ENCODE peak calls at places on chromosome 5, in five cellular contexts. C, G, U, H and B are unnamed samples.

GRCh38 chr5:133445744-133446143 is 166.6 kb downstream of the FSTL4 start:
- DNase-seq in C (no peak), G (no peak), U (no peak), H (no peak), B (no peak)

GRCh38 chr5:138972836-138973235 is 97.7 kb upstream of the LRRTM2 start:
- DNase-seq in C (peak), G (no peak), U (no peak), H (no peak), B (no peak)

GRCh38 chr5:180649297-180650039 is at the start of gene FLT4:
- DNase-seq in C (no peak), G (peak), U (no peak), H (no peak), B (no peak)

GRCh38 chr5:158905281-158905680 is 194.4 kb downstream of the EBF1 start:
- DNase-seq in C (no peak), G (no peak), U (no peak), H (no peak), B (no peak)

GRCh38 chr5:68454766-68455165 is 239.2 kb downstream of the PIK3R1 start:
- DNase-seq in C (no peak), G (no peak), U (no peak), H (no peak), B (no peak)

GRCh38 chr5:74127377-74128338 is 501.7 kb downstream of the ARHGEF28 start:
- DNase-seq in C (peak), G (peak), U (no peak), H (no peak), B (no peak)

GRCh38 chr5:67621040-67621397 is 424.4 kb upstream of the CD180 start:
- DNase-seq in C (no peak), G (no peak), U (no peak), H (no peak), B (no peak)

GRCh38 chr5:58503634-58504033 is 12.4 kb downstream of the GAPT start:
- DNase-seq in C (peak), G (no peak), U (no peak), H (no peak), B (no peak)

GRCh38 chr5:168653611-168654010 is 74.4 kb upstream of the PANK3 start:
- DNase-seq in C (no peak), G (no peak), U (no peak), H (no peak), B (no peak)

GRCh38 chr5:35087971-35088370 is 40.2 kb upstream of the AGXT2 start:
- DNase-seq in C (no peak), G (no peak), U (no peak), H (no peak), B (no peak)

GRCh38 chr5:91136271-91136670 is 246.8 kb downstream of the ARRDC3 start:
- DNase-seq in C (peak), G (no peak), U (no peak), H (no peak), B (no peak)

GRCh38 chr5:92909545-92909962 is 671.5 kb downstream of the NR2F1-AS1 start:
- DNase-seq in C (peak), G (peak), U (no peak), H (no peak), B (no peak)

GRCh38 chr5:173781826-173782670 is 106.1 kb upstream of the CPEB4 start:
- DNase-seq in C (peak), G (no peak), U (peak), H (peak), B (peak)

GRCh38 chr5:154136141-154136540 is 54.4 kb upstream of the GALNT10 start:
- DNase-seq in C (no peak), G (no peak), U (no peak), H (no peak), B (no peak)

GRCh38 chr5:108681079-108681921 is 66.4 kb upstream of the FER start:
- DNase-seq in C (peak), G (peak), U (peak), H (peak), B (peak)

GRCh38 chr5:21071986-21072385 is 1084.0 kb upstream of the CDH18 start:
- DNase-seq in C (no peak), G (no peak), U (no peak), H (no peak), B (no peak)

GRCh38 chr5:55063220-55063863 is 39.1 kb upstream of the GZMA start:
- DNase-seq in C (no peak), G (no peak), U (no peak), H (no peak), B (no peak)

GRCh38 chr5:152688561-152689274 is 283.6 kb upstream of the NMUR2 start:
- DNase-seq in C (peak), G (no peak), U (no peak), H (no peak), B (no peak)

GRCh38 chr5:179827684-179828083 is 7.0 kb downstream of the SQSTM1 start:
- DNase-seq in C (no peak), G (no peak), U (peak), H (no peak), B (no peak)

GRCh38 chr5:139747583-139748504 is 47.8 kb upstream of the PSD2 start:
- DNase-seq in C (peak), G (peak), U (peak), H (no peak), B (peak)

GRCh38 chr5:154411338-154411737 is 34.5 kb upstream of the SAP30L start:
- DNase-seq in C (no peak), G (no peak), U (no peak), H (no peak), B (no peak)

GRCh38 chr5:43298459-43298858 is 14.8 kb downstream of the HMGCS1 start:
- DNase-seq in C (no peak), G (no peak), U (no peak), H (no peak), B (no peak)

GRCh38 chr5:160312139-160312959 is at the start of gene CCNJL:
- DNase-seq in C (peak), G (peak), U (peak), H (no peak), B (peak)

GRCh38 chr5:88459971-88460370 is 191.3 kb upstream of the TMEM161B start:
- DNase-seq in C (no peak), G (no peak), U (no peak), H (no peak), B (no peak)

GRCh38 chr5:95414441-95414840 is 23.3 kb downstream of the FAM81B start:
- DNase-seq in C (no peak), G (no peak), U (no peak), H (no peak), B (no peak)

GRCh38 chr5:127830829-127831598 is 127.8 kb downstream of the CCDC192 start:
- DNase-seq in C (no peak), G (no peak), U (no peak), H (no peak), B (no peak)

GRCh38 chr5:150120617-150121447 is 34.5 kb upstream of the CSF1R start:
- DNase-seq in C (no peak), G (no peak), U (no peak), H (no peak), B (no peak)

GRCh38 chr5:177416334-177416733 is 7.0 kb upstream of the F12 start:
- DNase-seq in C (no peak), G (no peak), U (no peak), H (no peak), B (no peak)

GRCh38 chr5:39217365-39218281 is 1.7 kb downstream of the FYB1 start:
- DNase-seq in C (peak), G (peak), U (peak), H (peak), B (peak)

GRCh38 chr5:35198681-35199080 is 31.6 kb downstream of the PRLR start:
- DNase-seq in C (peak), G (no peak), U (no peak), H (no peak), B (no peak)

GRCh38 chr5:181191526-181192336 is 13.3 kb downstream of the TRIM7 start:
- DNase-seq in C (peak), G (no peak), U (peak), H (peak), B (peak)

GRCh38 chr5:9361835-9362234 is 184.0 kb downstream of the SEMA5A start:
- DNase-seq in C (peak), G (peak), U (peak), H (peak), B (peak)

GRCh38 chr5:109454726-109455505 is 45.1 kb upstream of the PJA2 start:
- DNase-seq in C (peak), G (no peak), U (no peak), H (no peak), B (no peak)

GRCh38 chr5:1312993-1313833 is 18.3 kb upstream of the TERT start:
- DNase-seq in C (no peak), G (peak), U (peak), H (peak), B (peak)

GRCh38 chr5:132505641-132506040 is 15.1 kb upstream of the IRF1 start:
- DNase-seq in C (no peak), G (no peak), U (no peak), H (no peak), B (no peak)

GRCh38 chr5:134247411-134247810 is 21.5 kb upstream of the PPP2CA start:
- DNase-seq in C (peak), G (no peak), U (no peak), H (no peak), B (no peak)

GRCh38 chr5:150609843-150610584 is 30.4 kb upstream of the SYNPO start:
- DNase-seq in C (no peak), G (no peak), U (no peak), H (no peak), B (no peak)

GRCh38 chr5:87103616-87104287 is 163.9 kb upstream of the RASA1 start:
- DNase-seq in C (no peak), G (no peak), U (no peak), H (no peak), B (peak)